ENCODE peak calls at places on chromosomes 16 and 17, in six cellular contexts. Y is heart left ventricle, V is AG04450, J is tibial artery, O is ovary, L is HL-60. K is an unnamed sample.

GRCh38 chr17:1375615-1376014 is 24.4 kb downstream of the YWHAE start:
- DNase-seq in L (no peak), J (no peak), V (no peak), Y (no peak), O (no peak), K (no peak)

GRCh38 chr17:57538730-57539456 is 206.2 kb downstream of the CCDC182 start:
- DNase-seq in Y (no peak), V (no peak), L (no peak), J (no peak), O (no peak), K (no peak)

GRCh38 chr17:71392715-71393567 is 727.9 kb upstream of the SOX9 start:
- DNase-seq in Y (no peak), O (no peak), V (no peak), J (no peak), L (no peak), K (no peak)

GRCh38 chr16:23016372-23016771 is 132.9 kb downstream of the USP31 start:
- DNase-seq in O (no peak), Y (no peak), J (no peak), L (no peak), V (no peak), K (no peak)

GRCh38 chr17:34312080-34312479 is 7.2 kb upstream of the CCL8 start:
- DNase-seq in O (no peak), J (no peak), V (no peak), Y (no peak), L (no peak), K (no peak)

GRCh38 chr17:18187816-18188761 is 4.5 kb downstream of the ALKBH5 start:
- DNase-seq in Y (peak), L (no peak), J (no peak), O (no peak), V (no peak), K (no peak)

GRCh38 chr17:34725008-34725407 is 145.6 kb downstream of the TMEM132E start:
- DNase-seq in J (no peak), L (no peak), Y (no peak), V (no peak), O (no peak), K (no peak)

GRCh38 chr16:17356243-17356933 is 114.4 kb downstream of the XYLT1 start:
- DNase-seq in Y (no peak), V (no peak), O (no peak), L (no peak), J (no peak), K (no peak)

GRCh38 chr16:50509521-50510341 is 38.5 kb upstream of the NKD1 start:
- DNase-seq in J (no peak), Y (no peak), L (peak), O (no peak), V (no peak), K (no peak)

GRCh38 chr17:27929990-27930389 is 36.8 kb upstream of the LYRM9 start:
- DNase-seq in O (no peak), J (no peak), Y (no peak), V (no peak), L (no peak), K (no peak)

GRCh38 chr17:83122834-83123233 is 43.4 kb downstream of the METRNL start:
- DNase-seq in L (no peak), O (peak), J (no peak), Y (no peak), V (no peak), K (peak)

GRCh38 chr17:43814714-43815113 is 18.2 kb downstream of the MPP3 start:
- DNase-seq in L (no peak), O (no peak), J (no peak), V (no peak), Y (no peak), K (no peak)

GRCh38 chr16:24217456-24217855 is 38.7 kb upstream of the CACNG3 start:
- DNase-seq in Y (no peak), O (no peak), V (no peak), J (no peak), L (no peak), K (no peak)

GRCh38 chr17:31488264-31488981 is 96.9 kb downstream of the RAB11FIP4 start:
- DNase-seq in J (no peak), L (no peak), Y (no peak), V (no peak), O (no peak), K (no peak)

GRCh38 chr16:86455116-86455515 is 55.2 kb upstream of the FOXF1 start:
- DNase-seq in V (peak), Y (no peak), J (no peak), O (no peak), L (no peak), K (no peak)

GRCh38 chr17:82230627-82231311 is 1.9 kb downstream of the SLC16A3 start:
- DNase-seq in Y (peak), V (no peak), O (peak), L (peak), J (peak), K (no peak)

GRCh38 chr17:7183433-7184090 is 4.4 kb upstream of the ASGR1 start:
- DNase-seq in O (no peak), Y (no peak), L (no peak), V (no peak), J (no peak), K (no peak)

GRCh38 chr17:8823279-8823678 is 24.1 kb upstream of the MFSD6L start:
- DNase-seq in L (no peak), V (no peak), Y (no peak), J (no peak), O (no peak), K (no peak)

GRCh38 chr17:81902023-81902652 is at the start of gene NPB:
- DNase-seq in J (no peak), L (no peak), V (no peak), O (peak), Y (no peak), K (no peak)

GRCh38 chr17:74203439-74204240 is at the start of gene RPL38:
- DNase-seq in J (peak), V (peak), Y (peak), L (peak), O (peak), K (peak)

GRCh38 chr16:73122604-73123386 is 74.9 kb upstream of the ZFHX3 start:
- DNase-seq in V (no peak), L (peak), J (peak), Y (peak), O (no peak), K (no peak)

GRCh38 chr16:81003610-81004460 is 2.9 kb downstream of the CMC2 start:
- DNase-seq in V (no peak), J (no peak), L (no peak), O (no peak), Y (no peak), K (no peak)

GRCh38 chr17:153851-154250 is 16.5 kb downstream of the SCGB1C2 start:
- DNase-seq in J (no peak), Y (no peak), O (no peak), L (no peak), V (no peak), K (no peak)

GRCh38 chr16:59634951-59635350 is 900.8 kb upstream of the GOT2 start:
- DNase-seq in J (no peak), L (no peak), V (no peak), O (no peak), Y (no peak), K (no peak)

GRCh38 chr17:17313350-17313991 is 10.3 kb downstream of the NT5M start:
- DNase-seq in O (no peak), J (no peak), L (peak), Y (peak), V (no peak), K (no peak)

GRCh38 chr17:82126479-82127314 is 28.7 kb upstream of the FASN start:
- DNase-seq in O (no peak), V (no peak), L (no peak), Y (no peak), J (no peak), K (no peak)

GRCh38 chr17:80395402-80396151 is 19.4 kb upstream of the ENDOV start:
- DNase-seq in J (peak), V (no peak), Y (no peak), L (peak), O (no peak), K (no peak)

GRCh38 chr17:60573139-60573975 is 26.6 kb upstream of the PPM1D start:
- DNase-seq in J (no peak), O (no peak), L (no peak), V (peak), Y (peak), K (no peak)

GRCh38 chr17:4326608-4327007 is 39.9 kb downstream of the UBE2G1 start:
- DNase-seq in O (no peak), V (no peak), Y (no peak), J (no peak), L (no peak), K (no peak)
- H3K27ac ChIP-seq in O (no peak), V (no peak), Y (no peak), J (no peak), L (no peak), K (no peak)

GRCh38 chr16:568401-569258 is 1.1 kb upstream of the PIGQ start:
- DNase-seq in O (no peak), J (no peak), L (no peak), Y (no peak), V (no peak), K (no peak)

GRCh38 chr16:566475-567361 is at the start of gene NHLRC4:
- DNase-seq in J (peak), O (peak), V (no peak), L (peak), Y (peak), K (peak)

GRCh38 chr16:569445-570254 is at the start of gene PIGQ:
- DNase-seq in L (peak), V (no peak), J (peak), Y (peak), O (peak), K (peak)

GRCh38 chr16:565420-566330 is 1.1 kb upstream of the NHLRC4 start:
- DNase-seq in V (no peak), L (no peak), J (no peak), O (peak), Y (no peak), K (peak)

DNA sequence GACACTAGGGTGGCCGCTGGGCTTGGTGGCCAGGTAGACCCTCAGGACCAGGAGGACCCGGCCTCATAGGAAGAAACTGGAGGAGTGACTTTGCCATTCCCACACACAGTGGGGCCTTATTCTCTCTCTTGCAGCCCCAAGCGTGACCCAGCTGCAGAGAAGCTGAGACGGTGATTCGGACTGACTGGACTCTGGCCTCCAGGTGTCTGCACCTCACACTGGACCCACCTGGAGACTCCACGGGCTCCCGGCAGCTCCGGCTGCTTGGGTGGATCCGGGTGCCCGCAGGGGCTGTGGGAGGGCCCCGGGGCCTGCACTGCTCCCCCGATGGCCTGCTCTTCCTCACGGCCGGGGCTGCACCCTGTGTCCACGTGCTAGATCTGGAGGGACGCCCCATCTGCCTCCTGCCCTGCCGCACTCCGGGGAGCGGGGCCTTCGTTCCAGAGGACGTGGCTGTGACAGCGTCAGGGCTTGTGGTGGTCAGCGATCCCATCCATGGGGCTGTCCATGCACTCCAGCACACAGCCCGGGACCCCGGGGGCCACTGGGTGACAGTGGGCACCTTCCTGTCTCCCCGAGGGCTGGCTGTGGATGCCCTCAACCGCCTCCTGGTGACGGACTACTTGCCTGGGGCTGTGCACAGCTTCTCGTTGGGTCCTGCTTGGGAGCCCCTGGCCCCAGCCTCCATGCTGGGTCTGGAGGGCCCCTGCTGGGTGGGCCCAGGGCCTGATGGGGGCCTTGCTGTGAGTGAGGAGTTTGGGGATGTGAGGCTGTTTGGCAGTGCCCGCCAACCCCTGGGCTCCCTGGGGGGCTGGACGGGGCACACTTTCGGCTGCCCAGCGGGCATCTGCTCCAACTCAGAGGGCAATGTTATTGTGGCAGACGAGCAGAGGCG is 804 bp downstream of the NHLRC4 start:
- DNase-seq in V (no peak), L (no peak), O (no peak), J (no peak), Y (no peak), K (no peak)
- TF ChIP-seq CTCF in V (no peak), L (no peak), O (no peak), J (no peak), Y (no peak), K (no peak)

GRCh38 chr16:53999123-53999522 is 287.5 kb downstream of the IRX3 start:
- DNase-seq in J (no peak), L (no peak), V (no peak), Y (no peak), O (no peak), K (no peak)
- H3K27ac ChIP-seq in J (no peak), L (no peak), V (no peak), Y (no peak), O (no peak), K (peak)

GRCh38 chr16:84119368-84119767 is 2.6 kb upstream of the MBTPS1 start:
- DNase-seq in J (no peak), V (no peak), L (no peak), O (no peak), Y (no peak), K (peak)

GRCh38 chr16:84116720-84117481 is at the start of gene MBTPS1:
- DNase-seq in J (peak), Y (peak), V (peak), O (peak), L (peak), K (peak)

GRCh38 chr16:84117482-84117843 is 721 bp upstream of the MBTPS1 start:
- DNase-seq in Y (no peak), J (no peak), V (no peak), L (no peak), O (no peak), K (peak)

GRCh38 chr16:84120023-84120422 is 3.3 kb upstream of the MBTPS1 start:
- DNase-seq in O (no peak), V (no peak), J (no peak), L (peak), Y (no peak), K (no peak)

DNA sequence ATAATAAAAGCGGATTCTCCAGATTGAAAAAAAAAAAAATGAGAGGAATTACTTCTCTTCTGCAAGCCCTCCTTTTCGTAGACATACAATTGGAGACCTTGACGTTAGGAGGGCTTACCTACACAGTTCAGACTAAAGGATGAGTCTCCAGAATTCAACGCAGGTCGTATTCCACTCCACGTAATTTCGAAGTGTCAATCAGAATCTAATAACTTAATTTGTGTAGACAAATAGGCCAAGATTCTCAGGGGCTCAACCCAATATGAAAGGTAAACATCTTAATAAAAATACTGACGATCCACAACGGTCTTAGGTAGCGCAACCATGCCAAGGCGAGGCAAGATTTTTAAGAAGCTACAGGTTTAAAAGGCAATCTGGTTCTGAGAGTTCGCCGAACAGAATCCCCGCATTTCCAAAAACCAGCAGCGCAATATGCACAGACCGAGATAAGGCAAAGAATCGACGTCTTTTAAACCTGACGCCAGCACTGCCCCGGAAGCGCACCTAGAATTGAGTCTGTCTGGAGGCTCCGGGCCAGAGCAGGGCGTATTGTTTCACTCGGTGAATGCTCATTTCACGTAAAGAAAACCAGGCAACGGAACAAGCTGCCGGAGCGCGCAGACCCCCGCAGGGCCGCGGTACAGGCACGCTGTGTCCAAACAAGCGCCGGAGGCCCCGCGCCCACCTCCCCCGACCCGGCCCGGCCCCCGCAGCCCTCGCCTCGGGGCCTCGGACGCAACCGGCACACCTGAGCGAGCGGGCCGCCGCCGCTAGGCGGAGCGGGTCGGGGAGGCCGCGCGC is 623 bp downstream of the MBTPS1 start:
- DNase-seq in O (no peak), L (peak), V (no peak), J (no peak), Y (no peak), K (peak)
- TF ChIP-seq CTCF in O (no peak), L (no peak), V (no peak), J (peak), Y (peak), K (no peak)

DNA sequence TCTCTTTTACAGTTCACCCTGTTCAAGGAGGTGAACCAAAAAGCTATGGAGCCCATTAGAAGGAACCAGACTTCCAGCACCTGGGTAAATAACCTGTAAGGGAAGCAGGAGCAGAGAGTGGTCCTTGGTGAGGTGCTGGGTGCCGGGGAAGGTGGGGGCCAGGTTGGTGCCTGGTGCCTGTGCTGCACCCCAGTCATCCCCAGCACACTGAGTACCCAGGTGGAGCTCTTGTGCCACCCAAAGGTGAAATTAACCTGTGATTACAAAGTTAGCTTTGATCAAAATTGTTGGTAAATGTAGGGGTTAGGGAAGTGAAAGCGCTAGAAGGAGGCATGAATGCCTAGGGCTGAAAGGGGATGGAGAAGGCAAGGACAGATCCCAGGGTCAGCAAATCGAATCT is 58.6 kb downstream of the CDRT4 start:
- DNase-seq in J (no peak), O (no peak), L (no peak), V (no peak), Y (no peak), K (no peak)
- H3K27ac ChIP-seq in J (peak), O (no peak), L (no peak), V (peak), Y (peak), K (peak)

GRCh38 chr17:42684929-42685556 is 2.7 kb downstream of the CNTNAP1 start:
- DNase-seq in O (peak), Y (no peak), J (no peak), L (no peak), V (no peak), K (no peak)
- TF ChIP-seq CTCF in O (no peak), Y (no peak), J (no peak), L (no peak), V (no peak), K (no peak)

DNA sequence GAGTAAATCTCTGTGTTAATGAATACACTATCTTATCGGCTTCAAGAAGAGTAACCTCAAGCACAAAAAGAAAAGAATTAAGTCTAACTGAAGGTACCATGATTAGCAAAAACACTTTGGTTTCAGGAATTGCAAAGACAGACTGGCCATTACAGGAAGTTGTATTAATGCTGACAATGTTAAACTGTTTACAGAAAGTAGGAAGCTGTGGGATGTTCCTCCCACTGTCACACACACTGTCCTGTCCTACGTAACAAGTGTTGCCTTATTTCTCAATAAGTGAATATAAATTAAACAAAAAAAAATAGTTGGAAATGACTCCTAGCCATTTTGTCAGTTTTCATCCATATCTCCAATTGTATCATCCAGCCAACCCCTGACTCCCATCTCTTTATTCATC is 8.6 kb downstream of the GNA13 start:
- DNase-seq in Y (no peak), V (no peak), L (peak), J (no peak), O (no peak), K (no peak)
- H3K27ac ChIP-seq in Y (peak), V (no peak), L (peak), J (peak), O (no peak), K (no peak)

DNA sequence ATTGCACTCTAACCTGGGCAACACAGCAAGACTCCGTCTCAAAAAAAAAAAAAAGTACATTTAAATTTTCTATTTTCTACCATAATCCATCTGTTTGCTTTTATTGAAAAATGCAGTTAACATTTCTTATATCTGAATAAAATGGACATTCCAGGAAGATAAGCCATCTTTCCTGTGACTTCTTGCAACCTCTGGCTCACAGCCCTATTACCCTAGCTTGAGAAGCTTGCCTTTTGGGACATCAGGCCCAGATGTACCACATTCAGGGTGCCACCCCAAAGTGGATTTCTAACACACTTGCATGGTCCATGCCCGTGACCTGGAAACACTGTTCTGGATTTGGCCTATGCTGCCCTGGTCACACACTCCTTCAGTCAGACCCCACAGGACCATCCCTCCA is 30.1 kb upstream of the DDX52 start:
- DNase-seq in O (no peak), Y (no peak), V (no peak), L (no peak), J (no peak), K (no peak)
- TF ChIP-seq CTCF in O (no peak), Y (no peak), V (no peak), L (no peak), J (no peak), K (no peak)

DNA sequence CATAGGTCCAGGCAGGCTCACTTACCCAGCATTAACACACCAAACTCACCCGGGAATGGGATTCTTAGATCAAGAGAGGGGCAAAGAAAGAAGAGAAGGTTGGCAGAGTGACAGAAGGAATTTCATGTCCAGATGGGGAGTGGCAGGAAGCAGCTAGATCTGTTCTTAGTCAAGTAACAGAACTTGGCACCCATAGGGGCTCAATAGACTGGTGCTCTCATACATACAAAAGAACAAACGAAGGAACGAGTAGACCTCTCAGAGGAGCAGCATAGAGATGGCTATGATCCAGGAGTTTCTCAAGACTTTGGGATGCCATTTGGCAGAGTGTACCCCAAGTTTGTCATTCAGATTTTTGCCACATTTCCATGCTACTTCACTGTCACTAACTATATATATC is 47.8 kb downstream of the GINS3 start:
- DNase-seq in Y (no peak), O (no peak), J (no peak), V (no peak), L (no peak), K (no peak)
- H3K27ac ChIP-seq in Y (no peak), O (no peak), J (no peak), V (no peak), L (no peak), K (no peak)